ENCODE peak calls at places on chromosome 21, in ten cellular contexts. Z, V, J, P, W, T, N, E, K and X are unnamed samples.

GRCh38 chr21:41763398-41763931 is 3.4 kb downstream of the RIPK4 start:
- DNase-seq in Z (peak), V (no peak), J (no peak), P (no peak), W (peak), T (no peak), N (no peak), E (peak), K (no peak), X (peak)

GRCh38 chr21:31710586-31710985 is 21.3 kb downstream of the SCAF4 start:
- DNase-seq in Z (no peak), V (no peak), J (no peak), P (no peak), W (no peak), T (no peak), N (no peak), E (no peak), K (no peak), X (peak)

GRCh38 chr21:31557956-31558838 is 101.3 kb upstream of the SOD1 start:
- DNase-seq in Z (peak), V (peak), J (no peak), P (no peak), W (peak), T (peak), N (no peak), E (no peak), K (no peak), X (peak)

GRCh38 chr21:17461014-17461413 is 51.8 kb upstream of the CXADR start:
- DNase-seq in Z (no peak), V (peak), J (peak), P (peak), W (peak), T (peak), N (no peak), E (no peak), K (no peak), X (peak)

GRCh38 chr21:42653492-42654061 is at the start of gene PDE9A:
- DNase-seq in Z (peak), V (peak), J (peak), P (peak), W (peak), T (no peak), N (no peak), E (peak), K (no peak), X (no peak)

GRCh38 chr21:24941316-24942185 is 665.7 kb downstream of the MRPL39 start:
- DNase-seq in Z (no peak), V (no peak), J (peak), P (no peak), W (no peak), T (no peak), N (no peak), E (no peak), K (no peak), X (peak)

GRCh38 chr21:26005464-26005863 is 165.1 kb downstream of the APP start:
- DNase-seq in Z (no peak), V (no peak), J (no peak), P (no peak), W (no peak), T (no peak), N (no peak), E (no peak), K (no peak), X (no peak)

GRCh38 chr21:38077504-38077903 is 161.2 kb upstream of the KCNJ6 start:
- DNase-seq in Z (no peak), V (no peak), J (no peak), P (no peak), W (no peak), T (no peak), N (no peak), E (no peak), K (no peak), X (no peak)

GRCh38 chr21:39655589-39655988 is 42.8 kb downstream of the B3GALT5 start:
- DNase-seq in Z (no peak), V (no peak), J (no peak), P (no peak), W (no peak), T (no peak), N (no peak), E (no peak), K (no peak), X (no peak)

GRCh38 chr21:41659791-41660560 is 106.9 kb downstream of the RIPK4 start:
- DNase-seq in Z (no peak), V (no peak), J (no peak), P (no peak), W (no peak), T (peak), N (no peak), E (no peak), K (peak), X (peak)

GRCh38 chr21:43603641-43604504 is 55.4 kb downstream of the HSF2BP start:
- DNase-seq in Z (peak), V (peak), J (no peak), P (no peak), W (no peak), T (peak), N (no peak), E (no peak), K (no peak), X (no peak)

GRCh38 chr21:41761211-41762181 is 5.4 kb downstream of the RIPK4 start:
- DNase-seq in Z (peak), V (no peak), J (no peak), P (no peak), W (peak), T (no peak), N (no peak), E (peak), K (peak), X (peak)

GRCh38 chr21:37710555-37711293 is 205.5 kb downstream of the KCNJ6 start:
- DNase-seq in Z (no peak), V (peak), J (no peak), P (no peak), W (no peak), T (peak), N (no peak), E (peak), K (no peak), X (peak)

GRCh38 chr21:25660233-25660632 is 21.2 kb downstream of the JAM2 start:
- DNase-seq in Z (no peak), V (no peak), J (no peak), P (no peak), W (no peak), T (no peak), N (peak), E (no peak), K (no peak), X (no peak)

GRCh38 chr21:42069327-42069726 is 1.8 kb upstream of the UMODL1 start:
- DNase-seq in Z (no peak), V (no peak), J (no peak), P (no peak), W (no peak), T (no peak), N (no peak), E (no peak), K (no peak), X (no peak)

GRCh38 chr21:29343517-29343916 is 44.8 kb downstream of the BACH1 start:
- DNase-seq in Z (no peak), V (peak), J (no peak), P (peak), W (no peak), T (peak), N (no peak), E (no peak), K (no peak), X (no peak)
- H3K27ac ChIP-seq in Z (no peak), V (peak), J (no peak), P (peak), W (no peak), T (peak), N (no peak), E (no peak), K (peak), X (peak)

DNA sequence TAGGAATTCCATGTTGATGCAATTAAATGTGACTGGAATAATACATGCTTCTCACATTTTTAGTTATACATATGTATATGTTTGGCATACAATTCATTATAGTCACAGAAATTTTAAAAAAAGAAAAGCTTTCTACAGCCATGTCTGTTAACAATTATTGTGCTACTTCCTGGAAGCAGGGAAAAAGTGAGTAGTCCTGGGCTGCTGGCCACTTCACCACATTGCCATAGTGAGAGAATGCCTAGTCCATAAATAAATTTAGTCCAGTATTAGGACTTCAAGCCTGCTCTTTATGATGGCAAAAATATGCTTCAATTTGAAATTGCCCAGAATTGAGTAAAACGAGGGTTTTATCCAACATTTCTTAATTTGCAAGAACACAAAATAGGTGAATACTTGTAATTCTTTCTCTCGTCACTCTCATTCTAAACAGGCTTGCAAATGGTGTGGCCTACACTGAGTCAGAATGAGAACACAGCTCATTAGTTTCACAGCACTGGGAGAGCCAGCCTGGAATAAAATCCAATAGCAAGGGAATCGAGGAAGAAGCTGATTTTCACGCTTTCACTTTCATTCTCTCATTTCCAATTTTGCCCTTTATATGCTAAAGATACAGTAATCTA is 537.6 kb downstream of the LTN1 start:
- DNase-seq in Z (no peak), V (no peak), J (no peak), P (no peak), W (no peak), T (no peak), N (no peak), E (no peak), K (no peak), X (no peak)
- H3K4me3 ChIP-seq in Z (no peak), V (no peak), J (no peak), P (no peak), W (no peak), T (no peak), N (no peak), E (no peak), K (no peak), X (no peak)

GRCh38 chr21:34569381-34569979 is 45.4 kb downstream of the RCAN1 start:
- DNase-seq in Z (no peak), V (no peak), J (no peak), P (no peak), W (no peak), T (no peak), N (no peak), E (no peak), K (no peak), X (peak)
- H3K27ac ChIP-seq in Z (no peak), V (no peak), J (no peak), P (no peak), W (no peak), T (no peak), N (no peak), E (no peak), K (no peak), X (no peak)

GRCh38 chr21:35316456-35316855 is 267.4 kb upstream of the RUNX1 start:
- DNase-seq in Z (no peak), V (no peak), J (no peak), P (no peak), W (no peak), T (no peak), N (no peak), E (no peak), K (no peak), X (no peak)
- H3K4me3 ChIP-seq in Z (no peak), V (no peak), J (no peak), P (no peak), W (no peak), T (no peak), N (no peak), E (no peak), K (no peak), X (no peak)

GRCh38 chr21:36124395-36124794 is 10.5 kb upstream of the CBR3 start:
- DNase-seq in Z (no peak), V (no peak), J (no peak), P (no peak), W (no peak), T (no peak), N (no peak), E (no peak), K (no peak), X (no peak)

GRCh38 chr21:36127250-36127904 is 7.5 kb upstream of the CBR3 start:
- DNase-seq in Z (no peak), V (no peak), J (peak), P (no peak), W (no peak), T (no peak), N (no peak), E (no peak), K (no peak), X (no peak)

GRCh38 chr21:36126621-36127110 is 8.2 kb upstream of the CBR3 start:
- DNase-seq in Z (no peak), V (no peak), J (no peak), P (no peak), W (no peak), T (no peak), N (no peak), E (no peak), K (no peak), X (no peak)

GRCh38 chr21:36126166-36126565 is 8.7 kb upstream of the CBR3 start:
- DNase-seq in Z (no peak), V (peak), J (no peak), P (no peak), W (no peak), T (no peak), N (no peak), E (no peak), K (no peak), X (peak)

DNA sequence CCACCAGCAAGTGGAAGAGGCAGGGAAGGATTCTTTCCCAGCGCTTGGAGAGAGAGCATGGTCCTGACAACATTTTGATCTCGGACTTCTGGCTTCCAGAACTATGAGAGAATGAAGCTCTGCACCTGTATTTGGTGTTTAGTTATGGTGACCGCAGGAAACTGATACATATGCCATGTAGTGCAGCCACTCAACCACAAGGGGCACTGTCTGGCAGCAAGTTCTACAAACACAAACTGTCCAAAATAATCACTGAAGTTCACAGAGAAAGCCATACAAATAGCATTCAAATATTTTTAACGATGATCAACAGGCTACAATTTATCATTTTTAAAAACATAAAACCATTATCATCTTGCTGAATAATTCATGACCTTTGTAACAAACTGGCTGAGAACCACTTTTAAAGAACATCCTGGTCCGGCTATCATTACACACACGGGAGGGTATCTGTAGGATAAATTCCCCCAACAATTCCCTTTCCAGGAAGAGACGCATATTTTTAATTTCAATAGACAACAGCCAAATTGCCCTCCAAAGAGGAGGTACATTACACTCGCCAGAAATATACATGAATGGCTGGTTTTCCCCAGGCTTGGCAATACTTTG is 9.3 kb upstream of the CBR3 start:
- DNase-seq in Z (peak), V (peak), J (peak), P (peak), W (peak), T (peak), N (no peak), E (peak), K (no peak), X (peak)
- H3K27ac ChIP-seq in Z (no peak), V (no peak), J (no peak), P (no peak), W (no peak), T (no peak), N (no peak), E (no peak), K (no peak), X (peak)

GRCh38 chr21:34736116-34736870 is 67.5 kb downstream of the CLIC6 start:
- DNase-seq in Z (no peak), V (no peak), J (no peak), P (no peak), W (no peak), T (peak), N (no peak), E (no peak), K (no peak), X (peak)
- H3K4me3 ChIP-seq in Z (no peak), V (no peak), J (no peak), P (no peak), W (no peak), T (no peak), N (no peak), E (no peak), K (no peak), X (peak)

GRCh38 chr21:44658913-44659595 is 1.3 kb downstream of the KRTAP12-3 start:
- DNase-seq in Z (no peak), V (no peak), J (no peak), P (no peak), W (no peak), T (no peak), N (no peak), E (no peak), K (no peak), X (no peak)
- H3K27ac ChIP-seq in Z (no peak), V (no peak), J (no peak), P (no peak), W (no peak), T (no peak), N (no peak), E (no peak), K (no peak), X (no peak)

GRCh38 chr21:34306246-34306645 is 57.6 kb upstream of the KCNE2 start:
- DNase-seq in Z (no peak), V (no peak), J (no peak), P (no peak), W (no peak), T (no peak), N (no peak), E (no peak), K (no peak), X (no peak)
- H3K4me3 ChIP-seq in Z (no peak), V (no peak), J (no peak), P (no peak), W (no peak), T (no peak), N (no peak), E (no peak), K (no peak), X (no peak)

GRCh38 chr21:33299181-33299752 is 25.5 kb upstream of the IFNAR1 start:
- DNase-seq in Z (no peak), V (no peak), J (no peak), P (no peak), W (no peak), T (no peak), N (no peak), E (no peak), K (no peak), X (peak)
- H3K27ac ChIP-seq in Z (no peak), V (no peak), J (no peak), P (no peak), W (no peak), T (no peak), N (no peak), E (no peak), K (no peak), X (peak)